ENCODE peak calls at places on chromosome X, in ten cellular contexts. D, Q, V, F, C, N, O, R, K and S are unnamed samples.

GRCh38 chrX:51292421-51292820 is 40.2 kb upstream of the NUDT10 start:
- DNase-seq in D (no peak), O (no peak), V (no peak), C (no peak), K (no peak), N (no peak), R (no peak), F (no peak), Q (no peak), S (no peak)

GRCh38 chrX:45009371-45010000 is 136.5 kb downstream of the KDM6A start:
- DNase-seq in N (no peak), R (no peak), Q (no peak), V (no peak), F (peak; percentile 56), K (no peak), D (no peak), C (no peak), O (no peak), S (no peak)

GRCh38 chrX:144293229-144293628 is 409.4 kb downstream of the UBE2NL start:
- DNase-seq in F (no peak), C (no peak), O (no peak), N (no peak), V (no peak), D (no peak), R (no peak), K (no peak), Q (no peak), S (no peak)

GRCh38 chrX:20665441-20665840 is 398.7 kb upstream of the RPS6KA3 start:
- DNase-seq in K (no peak), V (no peak), C (no peak), R (no peak), F (no peak), Q (no peak), D (no peak), O (no peak), N (no peak), S (no peak)

GRCh38 chrX:121179972-121180371 is 132.6 kb downstream of the GLUD2 start:
- DNase-seq in C (no peak), K (no peak), O (no peak), F (peak; percentile 23), Q (no peak), D (no peak), N (no peak), R (no peak), V (no peak), S (no peak)

GRCh38 chrX:132119283-132119682 is 8.5 kb downstream of the FRMD7 start:
- DNase-seq in C (no peak), K (no peak), N (no peak), Q (no peak), D (no peak), F (no peak), R (no peak), O (no peak), V (no peak), S (no peak)

GRCh38 chrX:12223650-12224049 is 85.4 kb downstream of the FRMPD4 start:
- DNase-seq in V (no peak), N (no peak), K (no peak), F (no peak), C (no peak), R (no peak), O (no peak), D (no peak), Q (no peak), S (no peak)

GRCh38 chrX:67939270-67939669 is 395.4 kb downstream of the AR start:
- DNase-seq in N (no peak), Q (no peak), O (no peak), C (no peak), D (no peak), K (no peak), V (no peak), R (no peak), F (no peak), S (no peak)

GRCh38 chrX:107712231-107713204 is 63.1 kb downstream of the TSC22D3 start:
- DNase-seq in R (no peak), K (no peak), D (no peak), C (no peak), Q (no peak), V (peak; percentile 73), O (no peak), F (no peak), N (peak; percentile 70), S (no peak)

GRCh38 chrX:13763489-13763888 is 28.9 kb downstream of the OFD1 start:
- DNase-seq in D (no peak), O (no peak), Q (no peak), V (no peak), C (peak; percentile 42), K (no peak), F (no peak), N (no peak), R (no peak), S (no peak)

GRCh38 chrX:73262991-73263390 is 48.3 kb upstream of the NAP1L2 start:
- DNase-seq in V (peak; percentile 12), K (no peak), Q (peak; percentile 32), F (no peak), D (no peak), N (no peak), C (no peak), O (no peak), R (no peak), S (no peak)

GRCh38 chrX:1336331-1337143 is at the start of gene IL3RA:
- DNase-seq in C (peak; percentile 58), R (no peak), N (no peak), Q (peak; percentile 92), D (no peak), F (peak; percentile 58), O (no peak), K (no peak), V (no peak), S (no peak)

GRCh38 chrX:154750301-154751120 is at the start of gene GAB3:
- DNase-seq in Q (peak; percentile 77), C (peak; percentile 34), D (no peak), K (peak; percentile 19), O (no peak), F (peak; percentile 28), R (no peak), N (no peak), V (peak; percentile 46), S (no peak)